ENCODE peak calls at places on chromosomes 7 and 10, in four cellular contexts. E is Panc1, Z is foreskin melanocyte, J is CD14-positive monocyte. W is an unnamed sample.

GRCh38 chr10:50333872-50334271 is 82.6 kb upstream of the ASAH2 start:
- DNase-seq in Z (no peak), E (no peak), J (no peak), W (no peak)

GRCh38 chr7:105637755-105638154 is 56.5 kb upstream of the EFCAB10 start:
- DNase-seq in J (no peak), Z (no peak), E (no peak), W (no peak)

GRCh38 chr10:21497177-21497807 is 28.2 kb downstream of the SKIDA1 start:
- DNase-seq in E (no peak), Z (peak; percentile 31), J (no peak), W (no peak)

GRCh38 chr10:116094356-116094755 is 178.7 kb downstream of the GFRA1 start:
- DNase-seq in E (no peak), J (no peak), Z (no peak), W (no peak)

GRCh38 chr10:64430690-64431323 is 909.6 kb downstream of the REEP3 start:
- DNase-seq in E (peak; percentile 4), J (no peak), Z (peak; percentile 35), W (no peak)

GRCh38 chr7:51135576-51135975 is 181.0 kb downstream of the COBL start:
- DNase-seq in E (no peak), J (no peak), Z (peak; percentile 49), W (no peak)

GRCh38 chr10:100043796-100044195 is 34.0 kb upstream of the DNMBP start:
- DNase-seq in J (no peak), Z (peak; percentile 16), E (no peak), W (peak; percentile 59)

GRCh38 chr7:142892941-142893340 is 7.4 kb upstream of the TRPV6 start:
- DNase-seq in E (no peak), Z (no peak), J (no peak), W (no peak)

GRCh38 chr10:115432188-115432819 is 339.1 kb downstream of the ATRNL1 start:
- DNase-seq in J (no peak), E (no peak), Z (peak; percentile 17), W (peak; percentile 13)

GRCh38 chr7:93620057-93620456 is 45.5 kb upstream of the CALCR start:
- DNase-seq in Z (no peak), E (no peak), J (no peak), W (no peak)

GRCh38 chr10:30834143-30834542 is 197.5 kb downstream of the ZNF438 start:
- DNase-seq in E (no peak), J (no peak), Z (no peak), W (no peak)

GRCh38 chr10:77463967-77464745 is 173.5 kb downstream of the KCNMA1 start:
- DNase-seq in J (no peak), Z (no peak), E (no peak), W (no peak)

GRCh38 chr7:135913404-135913803 is 63.8 kb downstream of the MTPN start:
- DNase-seq in E (no peak), J (no peak), Z (no peak), W (no peak)

GRCh38 chr7:139680676-139681462 is 96.9 kb downstream of the HIPK2 start:
- DNase-seq in J (peak; percentile 96), Z (peak; percentile 89), E (peak; percentile 98), W (no peak)

GRCh38 chr10:116211682-116212081 is 61.3 kb downstream of the GFRA1 start:
- DNase-seq in E (no peak), Z (no peak), J (no peak), W (no peak)

GRCh38 chr7:29336851-29337627 is 142.5 kb downstream of the CHN2 start:
- DNase-seq in J (no peak), E (no peak), Z (no peak), W (no peak)

GRCh38 chr10:70381491-70382421 is 669 bp downstream of the LRRC20 start:
- DNase-seq in J (no peak), E (no peak), Z (peak; percentile 32), W (no peak)

GRCh38 chr10:61389887-61390286 is 63.3 kb downstream of the TMEM26 start:
- DNase-seq in J (peak; percentile 60), E (no peak), Z (no peak), W (no peak)

GRCh38 chr7:38027884-38028455 is 107.5 kb downstream of the EPDR1 start:
- DNase-seq in J (no peak), E (no peak), Z (peak; percentile 67), W (no peak)

GRCh38 chr7:11747715-11748485 is 84.1 kb downstream of the THSD7A start:
- DNase-seq in Z (no peak), E (no peak), J (no peak), W (no peak)

GRCh38 chr10:72612203-72612826 is 13.6 kb downstream of the MICU1 start:
- DNase-seq in J (no peak), E (no peak), Z (peak; percentile 48), W (no peak)

GRCh38 chr10:86212391-86212700 is 154.2 kb downstream of the GRID1 start:
- DNase-seq in E (no peak), Z (no peak), J (no peak), W (no peak)

GRCh38 chr10:123229927-123230630 is 75.9 kb downstream of the BUB3 start:
- DNase-seq in J (no peak), E (no peak), Z (no peak), W (no peak)

GRCh38 chr7:98120559-98120958 is 13.9 kb downstream of the LMTK2 start:
- DNase-seq in Z (no peak), E (no peak), J (no peak), W (no peak)

GRCh38 chr10:50325449-50326188 is 74.3 kb upstream of the ASAH2 start:
- DNase-seq in Z (peak; percentile 42), E (peak; percentile 51), J (no peak), W (peak; percentile 69)

W was measured in smooth muscle cell of the brain vasculature.